ENCODE peak calls at places on chromosomes 12 and 14, in five cellular contexts. U is stimulated activated CD4-positive, alpha-beta T cell treated with anti-CD3 and anti-CD28 coated beads, Interleukin-4, amount 100 ng/mL, for 48 hours; H is RPMI7951; M is HepG2; Y is AG10803. L is an unnamed sample.

GRCh38 chr14:66247662-66248061 is 238.5 kb upstream of the CCDC196 start:
- DNase-seq in U (no peak), H (no peak), M (no peak), Y (no peak), L (no peak)

GRCh38 chr14:98198385-98198784 is 1073.6 kb downstream of the BCL11B start:
- DNase-seq in U (no peak), H (no peak), M (no peak), Y (no peak), L (peak)

GRCh38 chr12:68240079-68240478 is 13.3 kb downstream of the IL22 start:
- DNase-seq in U (no peak), H (peak), M (no peak), Y (peak), L (no peak)

GRCh38 chr12:122304924-122305323 is 38.6 kb upstream of the VPS33A start:
- DNase-seq in U (no peak), H (no peak), M (no peak), Y (no peak), L (no peak)

GRCh38 chr12:13959131-13959734 is 22.2 kb downstream of the GRIN2B start:
- DNase-seq in U (no peak), H (no peak), M (no peak), Y (no peak), L (no peak)

GRCh38 chr12:125882141-125882540 is 816.9 kb downstream of the AACS start:
- DNase-seq in U (no peak), H (no peak), M (no peak), Y (no peak), L (no peak)

GRCh38 chr14:34824256-34824655 is 50.9 kb downstream of the BAZ1A start:
- DNase-seq in U (no peak), H (no peak), M (no peak), Y (no peak), L (no peak)

GRCh38 chr12:17661250-17661649 is 428.7 kb downstream of the RERGL start:
- DNase-seq in U (no peak), H (no peak), M (no peak), Y (no peak), L (no peak)

GRCh38 chr12:1204581-1205121 is 213.6 kb downstream of the ERC1 start:
- DNase-seq in U (no peak), H (peak), M (no peak), Y (no peak), L (no peak)

L was measured in HL-60.